ENCODE peak calls at places on chromosomes 16 and 17, in six cellular contexts. D is tibial nerve, Z is gastrocnemius medialis, E is transverse colon, S is GM12878, X is PC-9. P is an unnamed sample.

GRCh38 chr17:59139939-59140338 is 15.0 kb downstream of the SKA2 start:
- DNase-seq in D (no peak), Z (no peak), E (no peak), S (no peak), X (no peak), P (no peak)

GRCh38 chr16:31700530-31701388 is 172.8 kb upstream of the ZNF267 start:
- DNase-seq in D (peak; percentile 80), Z (peak; percentile 57), E (peak; percentile 93), S (peak; percentile 67), X (peak; percentile 94), P (peak; percentile 96)

GRCh38 chr16:89917773-89918452 is 749 bp upstream of the MC1R start:
- DNase-seq in D (no peak), Z (peak; percentile 50), E (peak; percentile 90), S (peak; percentile 73), X (peak; percentile 97), P (peak; percentile 61)

GRCh38 chr16:54059319-54059718 is 227.3 kb downstream of the IRX3 start:
- DNase-seq in D (no peak), Z (no peak), E (no peak), S (no peak), X (no peak), P (no peak)

GRCh38 chr17:67393809-67394418 is 16.8 kb downstream of the PITPNC1 start:
- DNase-seq in D (no peak), Z (no peak), E (no peak), S (no peak), X (no peak), P (no peak)

GRCh38 chr17:10631701-10632100 is 25.4 kb downstream of the MYH3 start:
- DNase-seq in D (no peak), Z (no peak), E (no peak), S (no peak), X (no peak), P (no peak)

GRCh38 chr16:86549076-86549892 is 5.8 kb downstream of the MTHFSD start:
- DNase-seq in D (no peak), Z (peak; percentile 59), E (no peak), S (no peak), X (no peak), P (no peak)

GRCh38 chr17:47192549-47192948 is 3.5 kb upstream of the CDC27 start:
- DNase-seq in D (no peak), Z (no peak), E (no peak), S (peak; percentile 83), X (no peak), P (no peak)

GRCh38 chr16:53546988-53547391 is 44.0 kb upstream of the AKTIP start:
- DNase-seq in D (no peak), Z (no peak), E (no peak), S (no peak), X (no peak), P (no peak)

GRCh38 chr17:67442787-67443624 is 65.9 kb downstream of the PITPNC1 start:
- DNase-seq in D (no peak), Z (no peak), E (no peak), S (no peak), X (no peak), P (no peak)

GRCh38 chr16:3532741-3533140 is 31.9 kb downstream of the CLUAP1 start:
- DNase-seq in D (no peak), Z (no peak), E (no peak), S (no peak), X (no peak), P (no peak)

GRCh38 chr17:49574283-49574892 is 1.3 kb upstream of the NXPH3 start:
- DNase-seq in D (no peak), Z (no peak), E (no peak), S (no peak), X (no peak), P (no peak)

GRCh38 chr17:376936-377863 is 24.6 kb upstream of the RPH3AL start:
- DNase-seq in D (peak; percentile 59), Z (peak; percentile 72), E (no peak), S (no peak), X (no peak), P (no peak)

GRCh38 chr17:48307814-48308411 is 122.1 kb downstream of the SKAP1 start:
- DNase-seq in D (peak; percentile 16), Z (peak; percentile 18), E (peak; percentile 64), S (no peak), X (peak; percentile 41), P (peak; percentile 56)

GRCh38 chr17:21532763-21533385 is 156.7 kb downstream of the KCNJ12 start:
- DNase-seq in D (no peak), Z (no peak), E (no peak), S (no peak), X (no peak), P (no peak)

GRCh38 chr17:32673964-32674363 is 187.2 kb downstream of the CDK5R1 start:
- DNase-seq in D (no peak), Z (no peak), E (no peak), S (no peak), X (no peak), P (no peak)

GRCh38 chr17:74780443-74781238 is 4.5 kb upstream of the NAT9 start:
- DNase-seq in D (no peak), Z (no peak), E (no peak), S (no peak), X (peak; percentile 19), P (no peak)

GRCh38 chr17:31696184-31696602 is 162.9 kb downstream of the COPRS start:
- DNase-seq in D (peak; percentile 72), Z (peak; percentile 77), E (peak; percentile 52), S (no peak), X (no peak), P (peak; percentile 71)

GRCh38 chr17:61340431-61340830 is 59.2 kb upstream of the TBX2 start:
- DNase-seq in D (no peak), Z (no peak), E (no peak), S (no peak), X (no peak), P (no peak)

GRCh38 chr16:79593074-79593531 is 7.4 kb downstream of the MAF start:
- DNase-seq in D (no peak), Z (peak; percentile 47), E (no peak), S (no peak), X (no peak), P (peak; percentile 25)

GRCh38 chr17:77772461-77772897 is 186.0 kb upstream of the TNRC6C start:
- DNase-seq in D (peak; percentile 46), Z (peak; percentile 20), E (peak; percentile 69), S (no peak), X (peak; percentile 20), P (peak; percentile 32)

GRCh38 chr17:8966926-8967325 is 1.4 kb upstream of the PIK3R5 start:
- DNase-seq in D (no peak), Z (no peak), E (no peak), S (no peak), X (no peak), P (no peak)

GRCh38 chr17:37447641-37448040 is 41.0 kb downstream of the TADA2A start:
- DNase-seq in D (no peak), Z (no peak), E (no peak), S (no peak), X (peak; percentile 16), P (peak; percentile 37)

GRCh38 chr16:57590654-57591085 is 37.8 kb upstream of the ADGRG1 start:
- DNase-seq in D (no peak), Z (no peak), E (no peak), S (no peak), X (peak; percentile 21), P (no peak)

GRCh38 chr17:77507116-77507885 is 366.5 kb downstream of the SEC14L1 start:
- DNase-seq in D (no peak), Z (no peak), E (peak; percentile 3), S (no peak), X (no peak), P (no peak)

GRCh38 chr17:76053230-76054111 is 18.8 kb downstream of the SRP68 start:
- DNase-seq in D (no peak), Z (no peak), E (no peak), S (no peak), X (peak; percentile 56), P (peak; percentile 77)

GRCh38 chr17:48555183-48555615 is 10.3 kb upstream of the HOXB2 start:
- DNase-seq in D (no peak), Z (no peak), E (no peak), S (no peak), X (no peak), P (no peak)

GRCh38 chr17:76088868-76089576 is 10.0 kb downstream of the ZACN start:
- DNase-seq in D (no peak), Z (no peak), E (no peak), S (no peak), X (no peak), P (no peak)

GRCh38 chr16:17565605-17566004 is 94.8 kb upstream of the XYLT1 start:
- DNase-seq in D (no peak), Z (no peak), E (no peak), S (no peak), X (no peak), P (no peak)
- H3K4me1 ChIP-seq in D (no peaks in the 10 kb centered on the region), Z (no peaks in the 10 kb centered on the region), E (no peaks in the 10 kb centered on the region), S (no peaks in the 10 kb centered on the region), X (no peaks in the 10 kb centered on the region), P (peaks cover 13% of the 10 kb centered on the region)

GRCh38 chr16:81408409-81408950 is 36.1 kb upstream of the CMIP start:
- DNase-seq in D (no peak), Z (no peak), E (no peak), S (no peak), X (no peak), P (no peak)

GRCh38 chr16:81409016-81409556 is 35.5 kb upstream of the CMIP start:
- DNase-seq in D (no peak), Z (no peak), E (no peak), S (no peak), X (no peak), P (no peak)

GRCh38 chr16:81403601-81404391 is 40.8 kb upstream of the CMIP start:
- DNase-seq in D (peak; percentile 88), Z (peak; percentile 64), E (peak; percentile 91), S (peak; percentile 28), X (peak; percentile 94), P (peak; percentile 86)

GRCh38 chr16:81403208-81403600 is 41.4 kb upstream of the CMIP start:
- DNase-seq in D (no peak), Z (no peak), E (no peak), S (no peak), X (no peak), P (no peak)

GRCh38 chr16:81405702-81406113 is 38.9 kb upstream of the CMIP start:
- DNase-seq in D (no peak), Z (no peak), E (no peak), S (no peak), X (peak; percentile 90), P (no peak)
- TF ChIP-seq CTCF in D (no peak), Z (no peak), E (no peak), S (no peak), X (no peak), P (no peak)

GRCh38 chr17:46025510-46025909 is 26.5 kb downstream of the STH start:
- DNase-seq in D (no peak), Z (no peak), E (no peak), S (no peak), X (no peak), P (no peak)
- H3K4me3 ChIP-seq in D (no peak overlapping the region), Z (no peak overlapping the region), E (no peak overlapping the region), S (no peak overlapping the region), X (no peak overlapping the region), P (no peak overlapping the region)

GRCh38 chr17:2211661-2212327 is 91.8 kb downstream of the SMG6 start:
- DNase-seq in D (no peak), Z (no peak), E (no peak), S (no peak), X (no peak), P (no peak)
- H3K4me1 ChIP-seq in D (peaks cover 34% of the 10 kb centered on the region), Z (peaks cover 73% of the 10 kb centered on the region), E (peaks cover 34% of the 10 kb centered on the region), S (peaks cover 17% of the 10 kb centered on the region), X (peaks cover 6% of the 10 kb centered on the region), P (peaks cover 51% of the 10 kb centered on the region)

GRCh38 chr16:24688359-24688758 is 41.1 kb upstream of the TNRC6A start:
- DNase-seq in D (no peak), Z (no peak), E (no peak), S (no peak), X (no peak), P (no peak)
- TF ChIP-seq CTCF in D (no peak), Z (no peak), E (no peak), S (no peak), X (no peak), P (no peak)

GRCh38 chr16:1610841-1611653 is 825 bp downstream of the IFT140 start:
- DNase-seq in D (no peak), Z (no peak), E (peak; percentile 12), S (no peak), X (no peak), P (peak; percentile 15)
- H3K4me3 ChIP-seq in D (peak overlapping the region; percentile 85), Z (peak overlapping the region; percentile 69), E (peak overlapping the region; percentile 46), S (peak overlapping the region; percentile 71), X (peak overlapping the region; percentile 87), P (no peak overlapping the region)